ENCODE peak calls at places on chromosomes 2 and 18, in four cellular contexts. A is endothelial cell, E is astrocyte of the spinal cord, F is RPMI8226. S is an unnamed sample.

GRCh38 chr2:112661656-112662305 is 16.0 kb downstream of the SLC20A1 start:
- DNase-seq in A (no peak), E (no peak), F (no peak), S (peak; percentile 36)

GRCh38 chr18:3261035-3261392 is 919 bp upstream of the MYL12B start:
- DNase-seq in A (no peak), E (no peak), F (no peak), S (no peak)

GRCh38 chr2:85999131-85999831 is 106.4 kb downstream of the POLR1A start:
- DNase-seq in A (no peak), E (peak; percentile 78), F (peak; percentile 73), S (no peak)

GRCh38 chr2:188965147-188965546 is 9.0 kb upstream of the COL3A1 start:
- DNase-seq in A (no peak), E (no peak), F (no peak), S (no peak)

GRCh38 chr2:236872015-236872414 is 213.7 kb upstream of the COPS8 start:
- DNase-seq in A (no peak), E (no peak), F (no peak), S (no peak)

GRCh38 chr2:7924033-7924762 is 757.7 kb upstream of the ID2 start:
- DNase-seq in A (no peak), E (no peak), F (no peak), S (no peak)

GRCh38 chr2:205860146-205860545 is 177.8 kb downstream of the NRP2 start:
- DNase-seq in A (no peak), E (no peak), F (no peak), S (no peak)

GRCh38 chr18:13446581-13447470 is 228.3 kb downstream of the LDLRAD4 start:
- DNase-seq in A (no peak), E (peak; percentile 34), F (no peak), S (no peak)

GRCh38 chr18:66110607-66111006 is 359.8 kb downstream of the CDH7 start:
- DNase-seq in A (no peak), E (no peak), F (no peak), S (no peak)

GRCh38 chr2:70089220-70089945 is 2.1 kb downstream of the PCBP1 start:
- DNase-seq in A (peak; percentile 26), E (peak; percentile 36), F (peak; percentile 71), S (peak; percentile 67)

GRCh38 chr18:21361297-21361880 is 119.4 kb downstream of the GREB1L start:
- DNase-seq in A (no peak), E (no peak), F (no peak), S (no peak)

GRCh38 chr2:120969613-120970355 is 234.1 kb downstream of the GLI2 start:
- DNase-seq in A (no peak), E (no peak), F (no peak), S (no peak)

GRCh38 chr2:79393107-79393506 is 119.7 kb upstream of the CTNNA2 start:
- DNase-seq in A (no peak), E (no peak), F (no peak), S (no peak)

GRCh38 chr18:62554083-62554815 is 31.4 kb downstream of the ZCCHC2 start:
- DNase-seq in A (no peak), E (no peak), F (no peak), S (no peak)

GRCh38 chr2:54634564-54635511 is 88.6 kb upstream of the EML6 start:
- DNase-seq in A (no peak), E (peak; percentile 86), F (peak; percentile 60), S (no peak)

GRCh38 chr18:61334951-61335736 is 1.9 kb downstream of the CDH20 start:
- DNase-seq in A (no peak), E (no peak), F (no peak), S (no peak)

GRCh38 chr2:162153608-162154224 is 1.7 kb upstream of the GCG start:
- DNase-seq in A (peak; percentile 68), E (peak; percentile 49), F (peak; percentile 74), S (peak; percentile 53)

GRCh38 chr2:2922156-2922555 is 455.5 kb downstream of the EIPR1 start:
- DNase-seq in A (no peak), E (no peak), F (no peak), S (no peak)

GRCh38 chr2:84906900-84907714 is 1.7 kb downstream of the TMSB10 start:
- DNase-seq in A (peak; percentile 36), E (peak; percentile 89), F (no peak), S (no peak)

GRCh38 chr2:235268535-235268934 is 225.3 kb upstream of the AGAP1 start:
- DNase-seq in A (no peak), E (peak; percentile 39), F (no peak), S (no peak)

GRCh38 chr2:27909901-27910300 is 19.4 kb downstream of the BABAM2 start:
- DNase-seq in A (no peak), E (no peak), F (no peak), S (no peak)

GRCh38 chr2:19611491-19612332 is 253.3 kb upstream of the OSR1 start:
- DNase-seq in A (no peak), E (peak; percentile 99), F (no peak), S (no peak)

GRCh38 chr2:182240862-182241371 is 185.9 kb downstream of the PDE1A start:
- DNase-seq in A (peak; percentile 38), E (peak; percentile 48), F (peak; percentile 83), S (no peak)

GRCh38 chr2:96888082-96889011 is 18.5 kb upstream of the SEMA4C start:
- DNase-seq in A (no peak), E (no peak), F (peak; percentile 54), S (peak; percentile 65)

S was measured in NCI-H774.